ENCODE peak calls at places on chromosomes 6 and 20, in eight cellular contexts. G is right cardiac atrium, N is psoas muscle, Z is heart left ventricle, C is sigmoid colon, H is adrenal gland, Q is endodermal cell, E is choroid plexus epithelial cell. F is an unnamed sample.

GRCh38 chr6:11972806-11973205 is 39.3 kb upstream of the HIVEP1 start:
- DNase-seq in G (no peak), N (no peak), Z (no peak), C (no peak), H (no peak), Q (no peak), E (peak), F (no peak)

GRCh38 chr6:164014716-164015484 is 600.4 kb downstream of the QKI start:
- DNase-seq in G (peak), N (no peak), Z (peak), C (no peak), H (no peak), Q (no peak), E (no peak), F (no peak)

GRCh38 chr6:100101656-100102055 is 107.6 kb upstream of the MCHR2 start:
- DNase-seq in G (no peak), N (no peak), Z (no peak), C (no peak), H (no peak), Q (no peak), E (no peak), F (no peak)

GRCh38 chr20:10927936-10928860 is 254.4 kb upstream of the JAG1 start:
- DNase-seq in G (no peak), N (no peak), Z (peak), C (no peak), H (no peak), Q (no peak), E (no peak), F (no peak)

GRCh38 chr6:168774381-168774780 is 333.4 kb downstream of the SMOC2 start:
- DNase-seq in G (no peak), N (no peak), Z (no peak), C (no peak), H (no peak), Q (no peak), E (peak), F (no peak)

GRCh38 chr6:45533394-45533793 is 155.7 kb upstream of the SUPT3H start:
- DNase-seq in G (no peak), N (no peak), Z (no peak), C (no peak), H (no peak), Q (no peak), E (no peak), F (no peak)

GRCh38 chr20:12316794-12317193 is 399.1 kb downstream of the BTBD3 start:
- DNase-seq in G (no peak), N (no peak), Z (no peak), C (no peak), H (no peak), Q (peak), E (no peak), F (no peak)

GRCh38 chr6:23137596-23137995 is 568.2 kb downstream of the HDGFL1 start:
- DNase-seq in G (no peak), N (no peak), Z (no peak), C (no peak), H (no peak), Q (no peak), E (peak), F (peak)

GRCh38 chr20:59412896-59413295 is 112.5 kb downstream of the EDN3 start:
- DNase-seq in G (no peak), N (no peak), Z (no peak), C (peak), H (no peak), Q (peak), E (no peak), F (no peak)

GRCh38 chr6:24923885-24924401 is 11.8 kb downstream of the RIPOR2 start:
- DNase-seq in G (no peak), N (no peak), Z (no peak), C (no peak), H (no peak), Q (peak), E (no peak), F (no peak)

GRCh38 chr6:42726026-42726425 is 3.6 kb upstream of the PRPH2 start:
- DNase-seq in G (no peak), N (no peak), Z (no peak), C (no peak), H (no peak), Q (no peak), E (no peak), F (no peak)

GRCh38 chr20:44074252-44075151 is 112.5 kb downstream of the JPH2 start:
- DNase-seq in G (peak), N (no peak), Z (peak), C (no peak), H (peak), Q (no peak), E (peak), F (peak)

GRCh38 chr6:42158011-42158410 is 15.2 kb upstream of the GUCA1A start:
- DNase-seq in G (no peak), N (no peak), Z (no peak), C (no peak), H (no peak), Q (no peak), E (peak), F (no peak)

GRCh38 chr20:58650181-58650775 is 805 bp upstream of the STX16 start:
- DNase-seq in G (peak), N (no peak), Z (peak), C (peak), H (peak), Q (peak), E (no peak), F (no peak)

GRCh38 chr6:7954477-7955200 is 44.1 kb upstream of the TXNDC5 start:
- DNase-seq in G (no peak), N (no peak), Z (no peak), C (no peak), H (no peak), Q (no peak), E (no peak), F (no peak)

GRCh38 chr6:163331245-163331644 is 83.3 kb upstream of the QKI start:
- DNase-seq in G (no peak), N (no peak), Z (no peak), C (no peak), H (no peak), Q (peak), E (no peak), F (no peak)

GRCh38 chr6:145887969-145888368 is 73.4 kb upstream of the FBXO30 start:
- DNase-seq in G (no peak), N (no peak), Z (no peak), C (peak), H (peak), Q (peak), E (peak), F (no peak)

GRCh38 chr6:52571099-52571755 is 5.6 kb downstream of the TRAM2 start:
- DNase-seq in G (no peak), N (no peak), Z (no peak), C (no peak), H (no peak), Q (no peak), E (no peak), F (no peak)

GRCh38 chr20:17559338-17559737 is 10.5 kb upstream of the DSTN start:
- DNase-seq in G (no peak), N (no peak), Z (no peak), C (no peak), H (no peak), Q (no peak), E (no peak), F (no peak)

GRCh38 chr6:20574355-20574754 is 40.1 kb downstream of the CDKAL1 start:
- DNase-seq in G (no peak), N (no peak), Z (no peak), C (no peak), H (no peak), Q (no peak), E (no peak), F (no peak)

GRCh38 chr20:59006864-59007757 is at the start of gene CTSZ:
- DNase-seq in G (peak), N (peak), Z (peak), C (peak), H (no peak), Q (peak), E (peak), F (no peak)

GRCh38 chr6:25369450-25370086 is 90.4 kb downstream of the CARMIL1 start:
- DNase-seq in G (peak), N (no peak), Z (peak), C (no peak), H (no peak), Q (peak), E (no peak), F (peak)

GRCh38 chr6:158142789-158143188 is 25.3 kb downstream of the SERAC1 start:
- DNase-seq in G (no peak), N (no peak), Z (no peak), C (no peak), H (no peak), Q (no peak), E (peak), F (peak)

GRCh38 chr6:34352305-34352937 is 40.0 kb downstream of the NUDT3 start:
- DNase-seq in G (no peak), N (no peak), Z (no peak), C (no peak), H (no peak), Q (no peak), E (peak), F (no peak)

GRCh38 chr6:30515967-30516753 is 26.9 kb downstream of the HLA-E start:
- DNase-seq in G (peak), N (peak), Z (peak), C (peak), H (peak), Q (peak), E (peak), F (peak)

GRCh38 chr6:112227411-112227810 is 27.0 kb downstream of the LAMA4 start:
- DNase-seq in G (no peak), N (no peak), Z (no peak), C (no peak), H (no peak), Q (no peak), E (no peak), F (no peak)

GRCh38 chr6:151494235-151494950 is 576 bp downstream of the CCDC170 start:
- DNase-seq in G (peak), N (peak), Z (peak), C (no peak), H (peak), Q (no peak), E (peak), F (no peak)

GRCh38 chr20:33460711-33461110 is 17.1 kb upstream of the SNTA1 start:
- DNase-seq in G (no peak), N (no peak), Z (no peak), C (no peak), H (no peak), Q (peak), E (no peak), F (no peak)

GRCh38 chr6:90294614-90294988 is 2.0 kb downstream of the BACH2 start:
- DNase-seq in G (peak), N (no peak), Z (no peak), C (no peak), H (no peak), Q (peak), E (no peak), F (no peak)

GRCh38 chr20:38049800-38050199 is 16.3 kb downstream of the RPRD1B start:
- DNase-seq in G (no peak), N (no peak), Z (no peak), C (no peak), H (no peak), Q (no peak), E (peak), F (peak)

GRCh38 chr6:100353276-100354015 is 111.3 kb downstream of the SIM1 start:
- DNase-seq in G (no peak), N (no peak), Z (no peak), C (no peak), H (no peak), Q (no peak), E (peak), F (no peak)

GRCh38 chr6:1595271-1596087 is 14.2 kb upstream of the FOXC1 start:
- DNase-seq in G (peak), N (no peak), Z (no peak), C (no peak), H (no peak), Q (peak), E (no peak), F (no peak)

GRCh38 chr20:49938173-49939163 is 2.3 kb downstream of the RNF114 start:
- DNase-seq in G (peak), N (peak), Z (peak), C (peak), H (peak), Q (no peak), E (peak), F (no peak)

GRCh38 chr6:117829594-117830319 is 77.3 kb upstream of the SLC35F1 start:
- DNase-seq in G (no peak), N (no peak), Z (no peak), C (no peak), H (no peak), Q (peak), E (peak), F (peak)

GRCh38 chr20:63178889-63179751 is 36.8 kb downstream of the YTHDF1 start:
- DNase-seq in G (peak), N (peak), Z (peak), C (no peak), H (no peak), Q (peak), E (peak), F (no peak)
- H3K4me3 ChIP-seq in G (peak), N (peak), Z (peak), C (peak), H (no peak), Q (no peak), E (no peak), F (no peak)

GRCh38 chr6:125076482-125076742 is 77.2 kb upstream of the TPD52L1 start:
- DNase-seq in G (no peak), N (no peak), Z (no peak), C (no peak), H (no peak), Q (no peak), E (no peak), F (no peak)
- H3K4me3 ChIP-seq in G (no peak), N (no peak), Z (no peak), C (no peak), H (no peak), Q (no peak), E (no peak), F (no peak)

GRCh38 chr20:48583171-48583570 is 244.6 kb downstream of the PREX1 start:
- DNase-seq in G (no peak), N (no peak), Z (no peak), C (peak), H (no peak), Q (no peak), E (no peak), F (no peak)
- H3K4me3 ChIP-seq in G (no peak), N (no peak), Z (no peak), C (no peak), H (no peak), Q (no peak), E (no peak), F (no peak)

GRCh38 chr6:62285612-62286469 is at the start of gene KHDRBS2:
- DNase-seq in G (peak), N (peak), Z (peak), C (peak), H (peak), Q (peak), E (no peak), F (no peak)

GRCh38 chr6:62288974-62289373 is 2.9 kb upstream of the KHDRBS2 start:
- DNase-seq in G (no peak), N (no peak), Z (no peak), C (no peak), H (no peak), Q (no peak), E (no peak), F (no peak)

GRCh38 chr6:62284725-62285124 is 1.3 kb downstream of the KHDRBS2 start:
- DNase-seq in G (no peak), N (no peak), Z (no peak), C (no peak), H (no peak), Q (no peak), E (no peak), F (no peak)

GRCh38 chr6:62288562-62288961 is 2.5 kb upstream of the KHDRBS2 start:
- DNase-seq in G (no peak), N (no peak), Z (no peak), C (no peak), H (no peak), Q (no peak), E (no peak), F (no peak)

DNA sequence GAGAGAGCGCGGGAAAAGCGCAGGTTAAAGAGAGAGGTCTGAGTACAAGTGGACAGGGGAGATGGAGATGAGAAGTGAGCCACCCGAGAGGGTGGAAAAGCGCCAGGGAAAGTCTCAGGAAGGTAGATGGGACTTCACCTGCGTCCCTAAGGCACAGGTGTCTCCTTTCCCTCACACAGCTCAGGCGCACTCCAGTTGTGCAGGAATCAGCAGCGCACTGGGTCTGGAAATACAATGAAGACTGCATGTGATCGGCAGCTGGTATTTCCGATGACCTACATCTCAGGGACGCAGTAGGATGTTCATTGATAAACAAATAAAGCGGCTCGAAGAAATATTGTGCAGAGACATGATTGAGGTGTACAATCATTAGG is 432 bp upstream of the KHDRBS2 start:
- DNase-seq in G (no peak), N (no peak), Z (no peak), C (no peak), H (peak), Q (no peak), E (no peak), F (no peak)
- H3K4me3 ChIP-seq in G (peak), N (peak), Z (peak), C (peak), H (peak), Q (peak), E (no peak), F (no peak)